ENCODE peak calls at places on chromosomes 5 and 9, in nine cellular contexts. Z is psoas muscle, Y is WERI-Rb-1, C is fibroblast of lung, T is stomach, G is esophagus muscularis mucosa, W is upper lobe of right lung, N is RWPE1, E is AG09309. D is an unnamed sample.

GRCh38 chr5:68178579-68178978 is 37.0 kb upstream of the PIK3R1 start:
- DNase-seq in Z (no peak), Y (no peak), C (peak), T (no peak), G (peak), W (no peak), N (peak), E (no peak), D (no peak)

GRCh38 chr5:123806644-123807043 is 294.7 kb downstream of the CSNK1G3 start:
- DNase-seq in Z (no peak), Y (no peak), C (no peak), T (no peak), G (no peak), W (no peak), N (no peak), E (no peak), D (no peak)

GRCh38 chr5:36530249-36530648 is 76.2 kb upstream of the SLC1A3 start:
- DNase-seq in Z (no peak), Y (no peak), C (no peak), T (no peak), G (no peak), W (no peak), N (no peak), E (no peak), D (no peak)

GRCh38 chr9:108549184-108549583 is 306.6 kb downstream of the ACTL7B start:
- DNase-seq in Z (no peak), Y (no peak), C (no peak), T (peak), G (no peak), W (no peak), N (peak), E (no peak), D (no peak)

GRCh38 chr5:67315082-67315801 is 118.6 kb upstream of the CD180 start:
- DNase-seq in Z (no peak), Y (no peak), C (peak), T (no peak), G (no peak), W (no peak), N (peak), E (no peak), D (no peak)

GRCh38 chr5:20291766-20292165 is 303.8 kb upstream of the CDH18 start:
- DNase-seq in Z (no peak), Y (no peak), C (no peak), T (no peak), G (no peak), W (no peak), N (no peak), E (no peak), D (no peak)

GRCh38 chr9:74772126-74772525 is 115.6 kb downstream of the TRPM6 start:
- DNase-seq in Z (no peak), Y (no peak), C (no peak), T (no peak), G (no peak), W (no peak), N (no peak), E (no peak), D (no peak)

GRCh38 chr9:134811673-134812668 is 68.6 kb upstream of the FCN2 start:
- DNase-seq in Z (no peak), Y (peak), C (peak), T (no peak), G (no peak), W (no peak), N (no peak), E (peak), D (no peak)

GRCh38 chr5:157690690-157691433 is 19.5 kb downstream of the C5orf52 start:
- DNase-seq in Z (no peak), Y (no peak), C (no peak), T (no peak), G (peak), W (no peak), N (no peak), E (no peak), D (no peak)

GRCh38 chr5:139690385-139691274 is 42.5 kb downstream of the CXXC5 start:
- DNase-seq in Z (no peak), Y (peak), C (peak), T (no peak), G (no peak), W (no peak), N (no peak), E (no peak), D (no peak)

DNA sequence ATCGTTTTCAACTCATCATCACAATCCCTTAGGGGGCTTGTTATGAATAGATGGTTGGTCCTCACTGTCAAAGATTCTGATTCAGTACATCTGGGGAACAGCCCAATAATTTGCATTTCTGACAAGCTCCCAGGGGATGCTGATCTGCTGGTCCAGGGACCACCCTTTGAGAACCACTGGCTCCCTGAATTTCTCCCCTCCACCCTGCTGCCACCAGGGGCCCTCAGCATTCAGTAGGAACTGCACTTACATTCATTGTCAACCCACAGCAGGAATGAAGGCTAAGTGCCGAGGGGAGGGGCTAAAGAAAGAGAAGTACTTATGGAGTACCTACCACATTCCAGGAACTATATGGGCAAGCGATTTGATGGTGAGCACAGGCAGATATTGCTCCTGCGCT is 85.9 kb downstream of the BOD1 start:
- DNase-seq in Z (no peak), Y (no peak), C (no peak), T (no peak), G (peak), W (no peak), N (no peak), E (no peak), D (no peak)
- TF ChIP-seq CTCF in Z (no peak), Y (peak), C (no peak), T (no peak), G (no peak), W (no peak), N (no peak), E (peak), D (no peak)

GRCh38 chr9:83330207-83331196 is 207.7 kb downstream of the FRMD3 start:
- DNase-seq in Z (no peak), Y (no peak), C (no peak), T (no peak), G (no peak), W (no peak), N (no peak), E (no peak), D (no peak)
- TF ChIP-seq CTCF in Z (no peak), Y (no peak), C (no peak), T (no peak), G (no peak), W (no peak), N (no peak), E (peak), D (no peak)

GRCh38 chr5:50440651-50441478 is at the start of gene EMB:
- DNase-seq in Z (peak), Y (peak), C (peak), T (peak), G (no peak), W (peak), N (peak), E (no peak), D (peak)
- TF ChIP-seq CTCF in Z (no peak), Y (peak), C (no peak), T (no peak), G (no peak), W (peak), N (peak), E (no peak), D (peak)

DNA sequence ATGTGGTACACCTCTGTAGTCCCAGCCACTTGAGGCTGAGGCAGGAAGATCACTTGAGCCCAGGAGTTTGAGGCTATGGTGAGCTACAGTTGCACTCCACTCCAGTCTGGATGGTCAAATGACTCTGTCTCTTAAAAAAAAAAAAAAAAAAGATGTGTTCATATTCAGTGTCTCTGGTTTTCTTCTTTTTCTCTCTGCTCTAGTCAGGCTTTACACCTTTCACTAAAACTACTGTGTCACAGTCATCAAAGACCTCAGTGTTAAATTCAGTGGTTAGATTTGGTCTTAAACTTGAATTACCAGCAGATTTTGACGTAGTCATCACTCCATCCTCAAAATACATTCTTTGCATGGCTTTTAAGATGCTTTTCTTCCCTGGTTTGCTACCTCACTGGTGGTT is 28.8 kb downstream of the NAA35 start:
- DNase-seq in Z (no peak), Y (no peak), C (no peak), T (no peak), G (no peak), W (no peak), N (no peak), E (no peak), D (no peak)
- TF ChIP-seq CTCF in Z (no peak), Y (no peak), C (no peak), T (no peak), G (no peak), W (no peak), N (no peak), E (no peak), D (no peak)

GRCh38 chr9:6944093-6944551 is 186.3 kb downstream of the KDM4C start:
- DNase-seq in Z (no peak), Y (no peak), C (peak), T (no peak), G (no peak), W (no peak), N (peak), E (peak), D (no peak)
- TF ChIP-seq CTCF in Z (no peak), Y (no peak), C (no peak), T (no peak), G (no peak), W (no peak), N (peak), E (no peak), D (no peak)

GRCh38 chr5:29811914-29812679 is 1381.4 kb upstream of the CDH6 start:
- DNase-seq in Z (no peak), Y (peak), C (no peak), T (no peak), G (no peak), W (no peak), N (no peak), E (no peak), D (no peak)
- TF ChIP-seq CTCF in Z (no peak), Y (peak), C (no peak), T (no peak), G (no peak), W (no peak), N (no peak), E (no peak), D (no peak)

GRCh38 chr5:72920690-72921089 is 35.2 kb upstream of the FCHO2 start:
- DNase-seq in Z (no peak), Y (no peak), C (peak), T (no peak), G (no peak), W (no peak), N (peak), E (no peak), D (no peak)
- TF ChIP-seq CTCF in Z (peak), Y (no peak), C (no peak), T (peak), G (no peak), W (peak), N (peak), E (no peak), D (no peak)

GRCh38 chr5:41754857-41755256 is 115.4 kb downstream of the OXCT1 start:
- DNase-seq in Z (no peak), Y (no peak), C (no peak), T (no peak), G (no peak), W (no peak), N (no peak), E (no peak), D (no peak)
- TF ChIP-seq CTCF in Z (no peak), Y (no peak), C (no peak), T (no peak), G (no peak), W (no peak), N (peak), E (peak), D (no peak)